ENCODE peak calls at places on chromosome 12, in five cellular contexts. W is glutamatergic neuron, M is Peyer's patch, S is HCT116, C is endothelial cell. R is an unnamed sample.

GRCh38 chr12:12731178-12731577 is 14.0 kb downstream of the CDKN1B start:
- DNase-seq in W (no peak), M (no peak), S (no peak), C (no peak), R (no peak)

GRCh38 chr12:12992418-12993175 is 7.5 kb downstream of the HEBP1 start:
- DNase-seq in W (no peak), M (no peak), S (no peak), C (no peak), R (no peak)

GRCh38 chr12:130713581-130713991 is 2.5 kb downstream of the RIMBP2 start:
- DNase-seq in W (no peak), M (no peak), S (no peak), C (no peak), R (no peak)

GRCh38 chr12:52495385-52495784 is 2.3 kb upstream of the KRT6A start:
- DNase-seq in W (peak), M (no peak), S (peak), C (no peak), R (no peak)

GRCh38 chr12:5745251-5745888 is 199.7 kb downstream of the ANO2 start:
- DNase-seq in W (peak), M (peak), S (peak), C (peak), R (no peak)

GRCh38 chr12:5309654-5310053 is 122.3 kb upstream of the NTF3 start:
- DNase-seq in W (no peak), M (peak), S (no peak), C (no peak), R (no peak)

GRCh38 chr12:118981285-118982201 is at the start of gene SRRM4:
- DNase-seq in W (peak), M (no peak), S (no peak), C (peak), R (no peak)

GRCh38 chr12:106804668-106805067 is 30.2 kb downstream of the RIC8B start:
- DNase-seq in W (no peak), M (no peak), S (no peak), C (no peak), R (no peak)

GRCh38 chr12:53577941-53578352 is 48.2 kb downstream of the ATF7 start:
- DNase-seq in W (no peak), M (no peak), S (no peak), C (no peak), R (no peak)

GRCh38 chr12:30974746-30975500 is 48.4 kb downstream of the TSPAN11 start:
- DNase-seq in W (no peak), M (no peak), S (no peak), C (no peak), R (no peak)

GRCh38 chr12:12870454-12870853 is 20.9 kb upstream of the GPRC5A start:
- DNase-seq in W (no peak), M (no peak), S (peak), C (no peak), R (no peak)

GRCh38 chr12:32400114-32400672 is 835 bp downstream of the FGD4 start:
- DNase-seq in W (no peak), M (peak), S (peak), C (peak), R (no peak)

GRCh38 chr12:78209851-78210493 is 379.3 kb downstream of the NAV3 start:
- DNase-seq in W (peak), M (no peak), S (no peak), C (no peak), R (no peak)

GRCh38 chr12:57888407-57889157 is 42.1 kb upstream of the CTDSP2 start:
- DNase-seq in W (no peak), M (peak), S (no peak), C (no peak), R (no peak)

GRCh38 chr12:107359382-107359781 is 266.0 kb upstream of the CRY1 start:
- DNase-seq in W (no peak), M (no peak), S (no peak), C (no peak), R (no peak)

GRCh38 chr12:49094104-49094948 is at the start of gene DHH:
- DNase-seq in W (peak), M (peak), S (no peak), C (peak), R (no peak)

GRCh38 chr12:46265734-46266133 is 3.1 kb downstream of the SLC38A1 start:
- DNase-seq in W (no peak), M (no peak), S (no peak), C (no peak), R (no peak)

GRCh38 chr12:3142386-3142785 is 65.2 kb downstream of the TSPAN9 start:
- DNase-seq in W (no peak), M (peak), S (no peak), C (no peak), R (no peak)

GRCh38 chr12:77104281-77104680 is 38.9 kb upstream of the E2F7 start:
- DNase-seq in W (no peak), M (no peak), S (no peak), C (no peak), R (no peak)

GRCh38 chr12:12896261-12896660 is 4.9 kb downstream of the GPRC5A start:
- DNase-seq in W (no peak), M (no peak), S (no peak), C (no peak), R (no peak)

GRCh38 chr12:30694412-30694955 is 1.2 kb downstream of the IPO8 start:
- DNase-seq in W (no peak), M (no peak), S (no peak), C (no peak), R (no peak)

GRCh38 chr12:107557589-107558100 is 128.0 kb upstream of the PWP1 start:
- DNase-seq in W (no peak), M (no peak), S (no peak), C (no peak), R (no peak)

GRCh38 chr12:93944196-93944595 is 204.2 kb upstream of the PLXNC1 start:
- DNase-seq in W (no peak), M (no peak), S (no peak), C (no peak), R (no peak)

GRCh38 chr12:94710933-94711332 is 60.6 kb upstream of the TMCC3 start:
- DNase-seq in W (peak), M (no peak), S (peak), C (peak), R (no peak)

GRCh38 chr12:5171701-5172100 is 128.0 kb downstream of the KCNA5 start:
- DNase-seq in W (no peak), M (no peak), S (peak), C (peak), R (no peak)

GRCh38 chr12:10623131-10623530 is 9.7 kb upstream of the MAGOHB start:
- DNase-seq in W (no peak), M (no peak), S (no peak), C (no peak), R (no peak)

GRCh38 chr12:96220902-96221301 is 26.7 kb downstream of the ELK3 start:
- DNase-seq in W (no peak), M (no peak), S (no peak), C (no peak), R (no peak)

GRCh38 chr12:43835656-43836454 is at the start of gene TMEM117:
- DNase-seq in W (peak), M (peak), S (no peak), C (peak), R (peak)
- TF ChIP-seq CTCF in W (no peak), M (no peak), S (no peak), C (no peak), R (no peak)

GRCh38 chr12:75289678-75290200 is 40.4 kb downstream of the CAPS2 start:
- DNase-seq in W (no peak), M (no peak), S (peak), C (no peak), R (no peak)
- TF ChIP-seq CTCF in W (peak), M (no peak), S (peak), C (no peak), R (no peak)

GRCh38 chr12:40953076-40953475 is 235.0 kb upstream of the PDZRN4 start:
- DNase-seq in W (no peak), M (no peak), S (no peak), C (no peak), R (no peak)

GRCh38 chr12:40963761-40964160 is 224.4 kb upstream of the PDZRN4 start:
- DNase-seq in W (no peak), M (no peak), S (no peak), C (no peak), R (no peak)

GRCh38 chr12:40957417-40957816 is 230.7 kb upstream of the PDZRN4 start:
- DNase-seq in W (no peak), M (no peak), S (no peak), C (no peak), R (no peak)

DNA sequence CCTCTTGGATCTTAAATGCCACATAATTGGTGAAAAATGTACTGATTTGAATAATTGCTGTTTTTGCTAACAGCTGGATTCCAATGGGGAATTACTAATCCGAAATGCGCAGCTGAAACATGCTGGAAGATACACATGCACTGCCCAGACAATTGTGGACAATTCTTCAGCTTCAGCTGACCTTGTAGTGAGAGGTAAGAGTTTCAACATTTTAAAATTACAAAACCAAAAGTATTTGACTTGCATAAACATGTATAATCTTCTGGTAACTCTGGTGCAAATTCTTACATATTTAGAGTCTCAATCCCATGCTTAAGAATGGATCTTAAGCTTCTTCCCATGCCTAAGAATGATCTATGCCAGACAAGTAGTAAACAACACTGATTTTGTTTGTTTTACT is 229.1 kb upstream of the PDZRN4 start:
- DNase-seq in W (no peak), M (no peak), S (no peak), C (no peak), R (no peak)
- TF ChIP-seq CTCF in W (no peak), M (no peak), S (no peak), C (no peak), R (no peak)

DNA sequence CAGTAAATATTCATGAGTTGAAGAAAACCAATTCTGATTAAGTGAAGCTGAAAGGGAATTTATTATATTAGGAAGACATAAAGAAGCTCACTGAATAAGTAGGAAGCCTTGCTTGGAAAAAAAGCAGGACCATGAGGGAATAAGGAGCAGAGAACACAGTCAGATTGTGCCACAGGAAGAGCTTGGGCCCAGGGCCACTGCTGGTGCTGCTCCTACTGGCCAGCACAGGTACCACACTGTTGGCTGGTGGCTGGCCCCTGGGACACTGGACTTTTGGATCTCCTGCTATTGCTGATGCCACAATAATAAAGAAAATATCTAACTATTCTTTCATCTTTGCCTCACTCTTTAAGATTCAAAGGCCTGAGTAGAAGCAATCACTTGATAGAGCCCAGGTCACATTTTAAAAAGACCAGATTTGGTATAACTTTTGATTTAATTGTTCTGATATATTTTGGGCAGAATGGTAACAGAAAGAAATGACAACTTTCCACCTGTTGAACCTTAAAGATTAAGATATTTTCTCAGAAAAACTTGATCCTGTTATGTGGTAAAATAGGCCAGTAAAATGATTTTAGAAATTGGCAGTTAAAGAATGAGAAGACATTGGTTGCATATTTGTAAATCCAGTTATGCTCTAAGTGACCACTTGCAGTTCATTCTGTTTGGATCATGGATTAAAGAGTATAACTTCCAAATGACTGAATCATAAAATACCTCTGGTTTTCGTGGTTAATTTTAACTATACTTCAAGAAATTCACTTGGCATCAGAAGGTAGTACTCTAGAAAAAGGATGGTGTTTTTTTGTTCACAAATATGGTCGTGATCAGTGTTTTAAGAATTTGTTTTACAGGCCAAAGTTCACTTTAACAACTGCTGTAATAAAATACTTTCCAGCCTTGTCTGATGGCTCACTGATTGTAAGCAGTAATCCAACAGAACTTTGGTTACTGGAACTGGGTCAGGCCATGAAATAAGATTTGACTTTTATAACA is 68.3 kb downstream of the DERA start:
- DNase-seq in W (no peak), M (peak), S (no peak), C (peak), R (no peak)
- TF ChIP-seq CTCF in W (peak), M (no peak), S (no peak), C (peak), R (no peak)

GRCh38 chr12:124370384-124370783 is 75.5 kb downstream of the RFLNA start:
- DNase-seq in W (no peak), M (no peak), S (no peak), C (no peak), R (no peak)

GRCh38 chr12:124369901-124370378 is 75.0 kb downstream of the RFLNA start:
- DNase-seq in W (no peak), M (no peak), S (no peak), C (no peak), R (no peak)

GRCh38 chr12:124370851-124371250 is 76.0 kb downstream of the RFLNA start:
- DNase-seq in W (no peak), M (no peak), S (no peak), C (no peak), R (no peak)

GRCh38 chr12:124369055-124369900 is 74.4 kb downstream of the RFLNA start:
- DNase-seq in W (no peak), M (peak), S (no peak), C (no peak), R (no peak)

DNA sequence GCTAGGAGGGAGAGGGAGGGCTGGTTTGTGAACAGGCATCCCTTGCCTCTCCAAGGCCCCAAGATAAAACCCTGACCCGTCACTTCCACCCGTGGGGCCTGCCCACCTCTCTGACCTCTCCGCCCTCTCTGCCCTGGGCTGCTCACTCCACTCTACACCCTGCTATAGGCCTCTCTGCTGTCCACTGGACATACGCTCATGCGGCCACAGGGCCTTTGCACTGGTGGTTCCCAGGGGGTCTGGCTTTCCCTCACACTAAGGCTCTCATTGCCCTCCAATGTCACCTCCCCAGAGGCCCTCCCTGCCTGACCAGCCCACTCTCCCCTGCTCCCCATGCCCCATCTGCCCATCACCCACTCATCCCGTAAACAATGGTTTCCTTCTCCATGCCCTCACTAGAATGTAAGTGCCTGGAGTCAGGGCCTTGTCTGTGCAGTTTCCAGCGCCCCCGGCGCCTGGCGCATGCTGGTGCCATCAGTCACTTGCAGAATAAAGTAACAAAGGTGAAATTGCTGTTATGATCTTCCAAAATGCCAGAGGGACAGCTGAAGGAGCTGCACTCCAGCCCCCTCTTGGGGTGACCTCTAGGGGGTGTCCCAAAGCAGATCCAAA is 73.6 kb downstream of the RFLNA start:
- DNase-seq in W (no peak), M (no peak), S (no peak), C (no peak), R (no peak)
- TF ChIP-seq CTCF in W (no peak), M (no peak), S (no peak), C (no peak), R (no peak)

R was measured in activated B cell treated with CpG ODN at 0.5 μM for 24 hours.